ENCODE peak calls at places on chromosomes 7 and 10, in eight cellular contexts. Q is GM03348; W is H54; H is activated effector memory CD4-positive, alpha-beta T cell treated with anti-CD3 and anti-CD28 coated beads, Interleukin-2, amount 50 U/mL, for 16 hours; L is erythroblast; U is iPS-NIHi11; B is GM10248; K is hepatocyte. P is an unnamed sample.

GRCh38 chr7:30446266-30446665 is 32.3 kb downstream of the NOD1 start:
- DNase-seq in Q (no peak), W (no peak), H (no peak), L (no peak), U (no peak), B (no peak), K (no peak), P (no peak)

GRCh38 chr10:73577788-73578187 is 13.4 kb downstream of the USP54 start:
- DNase-seq in Q (no peak), W (no peak), H (no peak), L (no peak), U (peak), B (no peak), K (peak), P (no peak)

GRCh38 chr7:137025469-137026175 is 157.2 kb downstream of the CHRM2 start:
- DNase-seq in Q (peak), W (no peak), H (no peak), L (no peak), U (no peak), B (no peak), K (no peak), P (no peak)

GRCh38 chr10:87729940-87730339 is 70.3 kb downstream of the PAPSS2 start:
- DNase-seq in Q (no peak), W (no peak), H (no peak), L (no peak), U (no peak), B (no peak), K (no peak), P (no peak)

GRCh38 chr7:35571596-35572240 is 123.2 kb downstream of the HERPUD2 start:
- DNase-seq in Q (no peak), W (no peak), H (no peak), L (no peak), U (no peak), B (no peak), K (no peak), P (peak)

GRCh38 chr7:111292026-111292430 is 201.1 kb downstream of the LRRN3 start:
- DNase-seq in Q (peak), W (no peak), H (no peak), L (no peak), U (no peak), B (no peak), K (no peak), P (peak)

GRCh38 chr7:2417981-2418481 is 14.6 kb downstream of the CHST12 start:
- DNase-seq in Q (peak), W (no peak), H (peak), L (no peak), U (no peak), B (no peak), K (no peak), P (no peak)

GRCh38 chr7:156519070-156519469 is 121.5 kb upstream of the RNF32 start:
- DNase-seq in Q (no peak), W (no peak), H (no peak), L (no peak), U (no peak), B (no peak), K (no peak), P (no peak)

GRCh38 chr10:69807122-69807521 is 5.4 kb downstream of the COL13A1 start:
- DNase-seq in Q (peak), W (peak), H (no peak), L (no peak), U (no peak), B (no peak), K (no peak), P (no peak)

GRCh38 chr10:47225186-47225927 is 74.6 kb upstream of the GDF10 start:
- DNase-seq in Q (no peak), W (no peak), H (no peak), L (no peak), U (no peak), B (no peak), K (no peak), P (no peak)

GRCh38 chr7:82625377-82625776 is 181.8 kb upstream of the CACNA2D1 start:
- DNase-seq in Q (no peak), W (no peak), H (no peak), L (no peak), U (no peak), B (no peak), K (no peak), P (no peak)

GRCh38 chr7:27640914-27641570 is 21.6 kb downstream of the HIBADH start:
- DNase-seq in Q (peak), W (peak), H (no peak), L (no peak), U (no peak), B (no peak), K (no peak), P (no peak)